ENCODE peak calls at places on chromosome 20, in five cellular contexts. H is hepatocyte, N is heart right ventricle, D is ovary, C is pancreas. K is an unnamed sample.

GRCh38 chr20:21981607-21982344 is 276.3 kb downstream of the PAX1 start:
- DNase-seq in C (no peak), D (no peak), N (peak; percentile 12), H (peak; percentile 60), K (no peak)

GRCh38 chr20:9353180-9353915 is 161.0 kb upstream of the LAMP5 start:
- DNase-seq in N (no peak), C (no peak), D (no peak), H (peak; percentile 8), K (no peak)

GRCh38 chr20:60071965-60072364 is 113.7 kb downstream of the CDH26 start:
- DNase-seq in N (no peak), D (no peak), C (no peak), H (no peak), K (peak; percentile 76)

GRCh38 chr20:18276821-18277220 is 11.5 kb upstream of the ZNF133 start:
- DNase-seq in H (peak; percentile 88), C (peak; percentile 75), N (peak; percentile 46), D (peak; percentile 44), K (peak; percentile 73)

GRCh38 chr20:35663516-35663812 is 1.2 kb downstream of the CPNE1 start:
- DNase-seq in D (no peak), C (no peak), H (no peak), N (no peak), K (no peak)

GRCh38 chr20:17889226-17889625 is 79.4 kb downstream of the SNX5 start:
- DNase-seq in H (no peak), C (no peak), N (no peak), D (no peak), K (no peak)

GRCh38 chr20:2300420-2300819 is 4.6 kb downstream of the TGM3 start:
- DNase-seq in D (no peak), H (peak; percentile 22), C (no peak), N (no peak), K (no peak)

GRCh38 chr20:23419995-23420901 is 1.0 kb downstream of the NAPB start:
- DNase-seq in C (peak; percentile 77), N (no peak), D (peak; percentile 56), H (peak; percentile 71), K (peak; percentile 70)

GRCh38 chr20:33803921-33804337 is 7.2 kb upstream of the CHMP4B start:
- DNase-seq in C (no peak), N (no peak), D (no peak), H (no peak), K (peak; percentile 66)

GRCh38 chr20:41443667-41444066 is 77.0 kb upstream of the EMILIN3 start:
- DNase-seq in D (no peak), H (no peak), C (no peak), N (no peak), K (no peak)

GRCh38 chr20:46890682-46891081 is 4.0 kb upstream of the EYA2 start:
- DNase-seq in D (no peak), C (no peak), N (no peak), H (no peak), K (no peak)
- TF ChIP-seq CTCF in D (no peak), C (no peak), N (no peak), H (no peak), K (no peak)

DNA sequence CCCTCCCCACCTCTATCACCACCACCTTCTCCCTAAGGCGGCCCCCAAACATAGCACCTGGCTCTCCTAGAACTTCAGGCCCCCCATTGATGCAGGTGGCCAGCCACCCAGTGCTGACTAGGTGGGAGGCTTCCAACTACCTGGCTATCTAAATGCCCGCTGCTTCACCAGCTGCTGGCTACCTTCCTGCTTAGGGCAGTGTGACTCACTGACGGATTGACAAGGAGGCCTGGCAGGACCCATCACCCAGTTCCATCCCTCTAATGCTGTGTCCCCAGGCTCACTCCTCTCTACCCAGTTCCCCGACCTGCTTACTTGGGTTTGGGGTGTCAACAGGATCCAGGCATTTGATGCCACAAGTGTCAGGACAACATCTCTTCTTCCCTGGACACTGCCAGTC is 1.1 kb downstream of the SLPI start:
- DNase-seq in H (no peak), D (no peak), N (no peak), C (no peak), K (no peak)
- H3K27ac ChIP-seq in H (no peak overlapping the region), D (no peak overlapping the region), N (no peak overlapping the region), C (no peak overlapping the region), K (no peak overlapping the region)

DNA sequence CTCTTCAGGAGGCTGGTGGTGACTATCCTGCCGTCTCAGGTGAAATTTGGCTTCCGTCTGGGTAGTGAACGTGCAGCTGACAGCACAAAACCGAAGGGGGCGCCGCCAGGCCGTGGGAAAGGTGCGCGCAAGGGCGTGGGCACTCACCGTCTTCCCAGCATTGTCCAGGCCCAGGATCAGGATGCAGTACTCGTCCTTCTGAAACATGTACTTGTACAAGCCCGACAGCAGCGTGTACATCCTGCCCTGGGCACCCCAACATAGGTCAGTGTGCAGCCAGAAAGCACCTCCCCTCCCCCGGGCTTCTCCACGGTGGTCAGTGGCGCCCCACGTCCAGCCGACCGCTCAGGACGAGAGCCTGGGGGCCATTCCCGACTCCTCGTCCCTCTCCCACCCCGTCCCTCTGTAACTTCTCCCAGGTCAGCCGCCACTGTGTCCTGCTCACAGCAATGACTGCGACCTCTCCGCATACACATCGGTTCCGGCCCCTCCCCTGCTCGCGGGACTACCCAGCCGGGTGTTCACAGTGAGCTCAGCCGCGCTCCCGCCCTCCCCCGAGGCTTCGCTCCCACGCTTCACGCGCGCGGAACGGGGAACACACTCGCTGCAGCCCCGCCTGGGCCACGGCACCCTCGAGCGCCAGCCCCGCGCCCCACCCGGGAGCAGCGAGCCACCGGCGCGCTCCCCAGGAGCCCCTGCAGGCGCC is 771 bp downstream of the ARFRP1 start:
- DNase-seq in H (peak; percentile 72), N (peak; percentile 49), D (peak; percentile 49), C (peak; percentile 82), K (peak; percentile 59)
- TF ChIP-seq CTCF in H (peak; percentile 47), N (peak; percentile 19), D (no peak), C (no peak), K (peak; percentile 67)

DNA sequence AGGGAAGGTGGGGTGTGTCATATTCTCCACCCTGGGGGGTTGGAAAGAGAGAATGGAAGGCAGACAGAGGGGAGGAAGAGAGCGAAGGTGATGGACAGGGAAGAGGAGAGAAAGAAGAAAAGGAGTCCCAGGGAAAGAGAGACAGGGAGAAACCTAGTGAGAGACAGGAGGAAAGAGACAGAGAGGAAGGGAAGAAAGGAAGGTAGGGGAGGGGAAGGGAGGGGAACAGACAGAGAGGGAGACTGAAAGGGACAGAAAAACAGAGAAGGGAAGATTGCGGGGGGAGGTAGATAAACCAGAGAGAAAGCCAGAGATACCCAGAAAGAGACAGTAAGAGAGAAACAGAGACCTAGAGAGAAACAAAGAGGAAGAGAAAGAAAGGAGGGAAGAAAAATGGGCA is 88.4 kb downstream of the CDH22 start:
- DNase-seq in D (no peak), C (no peak), N (no peak), H (no peak), K (no peak)
- H3K27ac ChIP-seq in D (no peak overlapping the region), C (no peak overlapping the region), N (no peak overlapping the region), H (no peak overlapping the region), K (no peak overlapping the region)

DNA sequence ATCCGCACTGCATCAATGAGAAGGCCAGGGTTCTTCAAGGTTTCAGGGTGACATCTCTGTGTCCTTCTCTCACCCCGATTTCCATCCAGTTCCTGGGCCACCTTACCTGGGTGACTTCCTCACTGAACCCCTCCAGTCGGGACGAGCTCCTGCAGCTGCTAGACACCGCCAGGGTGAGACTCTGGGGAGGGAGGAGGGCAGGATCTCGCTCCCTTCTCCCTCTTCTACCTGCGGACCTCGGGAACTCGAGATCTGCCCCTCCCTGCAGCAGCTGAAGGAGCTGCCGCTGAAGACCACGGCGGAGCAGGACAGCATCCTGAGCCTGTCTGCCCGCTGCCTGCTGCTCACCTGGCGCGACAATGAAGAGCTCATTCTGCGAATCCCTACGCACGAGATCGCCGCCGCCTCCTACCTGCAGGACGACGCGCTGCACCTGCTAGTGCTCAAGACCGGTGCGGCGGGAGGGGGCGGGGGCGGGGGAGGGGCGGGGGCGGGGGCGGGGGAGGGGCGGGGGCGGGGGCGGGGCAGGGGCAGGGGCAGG is 7.5 kb downstream of the CCM2L start:
- DNase-seq in C (peak; percentile 91), D (no peak), N (no peak), H (peak; percentile 93), K (peak; percentile 28)
- TF ChIP-seq CTCF in C (peak; percentile 23), D (no peak), N (no peak), H (peak; percentile 44), K (peak; percentile 48)

DNA sequence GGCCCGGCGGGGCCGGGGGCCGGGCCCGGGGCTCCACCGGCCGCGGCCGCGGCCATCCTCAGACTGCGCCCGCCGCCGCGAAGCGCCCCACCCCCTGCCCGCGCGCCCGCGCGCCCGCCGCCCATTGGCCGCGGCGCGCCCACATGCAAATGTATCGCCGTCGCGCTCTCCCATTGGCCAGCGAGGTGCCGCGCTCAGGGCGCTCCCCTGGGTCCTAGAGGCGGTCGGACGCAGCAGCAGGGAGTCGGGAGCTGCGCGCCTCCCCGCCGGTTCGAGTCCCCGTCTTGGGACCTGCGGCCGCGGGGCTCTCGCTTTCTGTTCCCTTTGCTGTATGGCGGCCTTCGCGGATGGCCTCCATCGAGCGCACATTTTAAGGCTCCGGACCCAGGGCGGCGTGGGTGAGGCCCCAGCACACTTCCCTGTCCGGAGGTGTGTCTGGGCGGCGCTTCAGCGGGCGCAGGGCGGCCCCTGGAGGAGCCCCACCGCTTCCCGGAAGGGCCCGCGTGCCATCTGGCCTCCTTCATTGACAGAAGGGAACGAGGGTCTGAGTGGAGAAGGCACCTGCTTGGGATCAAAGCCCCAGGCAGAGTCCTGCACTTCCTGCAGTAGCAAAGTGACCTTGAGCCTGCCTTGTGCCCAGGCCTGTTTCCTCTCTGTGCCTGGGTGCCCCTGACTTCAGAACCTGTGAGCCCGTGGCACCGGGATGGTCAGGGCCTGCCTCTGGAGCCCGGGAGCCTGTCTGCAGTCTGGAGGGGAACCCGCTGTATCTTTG is at the start of gene CABLES2:
- DNase-seq in N (peak; percentile 95), H (peak; percentile 96), D (peak; percentile 92), C (peak; percentile 98), K (peak; percentile 91)
- H3K27ac ChIP-seq in N (peak within 1 kb of the TSS; percentile 73), H (peak within 1 kb of the TSS; percentile 73), D (peak within 1 kb of the TSS; percentile 13), C (no peak within 1 kb of the TSS), K (no peak within 1 kb of the TSS)

GRCh38 chr20:31894980-31895675 is 24.7 kb downstream of the TTLL9 start:
- DNase-seq in H (peak; percentile 60), C (no peak), D (peak; percentile 24), N (peak; percentile 88), K (peak; percentile 48)
- TF ChIP-seq CTCF in H (no peak), C (no peak), D (no peak), N (no peak), K (no peak)

K was measured in mammary epithelial cell.